ENCODE peak calls at places on chromosomes 1 and 21, in four cellular contexts. B is cardiac muscle cell, A is A549, Q is ovary. K is an unnamed sample.

GRCh38 chr1:54861070-54861761 is 25.8 kb downstream of the DHCR24 start:
- DNase-seq in A (no peak), Q (no peak), B (peak), K (no peak)

GRCh38 chr21:22319435-22319834 is 1321.2 kb downstream of the NCAM2 start:
- DNase-seq in Q (no peak), A (no peak), B (no peak), K (no peak)

GRCh38 chr1:29645586-29645985 is 409.3 kb downstream of the PTPRU start:
- DNase-seq in B (no peak), Q (no peak), A (no peak), K (no peak)

GRCh38 chr1:118097622-118098348 is 87.2 kb downstream of the SPAG17 start:
- DNase-seq in Q (no peak), A (no peak), B (no peak), K (no peak)

GRCh38 chr1:150555198-150555970 is 6.2 kb downstream of the ADAMTSL4 start:
- DNase-seq in B (no peak), A (no peak), Q (no peak), K (no peak)

GRCh38 chr1:106907795-106908194 is 148.7 kb upstream of the PRMT6 start:
- DNase-seq in A (no peak), B (no peak), Q (no peak), K (no peak)

GRCh38 chr1:165075725-165076370 is 280.7 kb downstream of the LMX1A start:
- DNase-seq in Q (no peak), B (peak), A (peak), K (no peak)

GRCh38 chr1:25572708-25573590 is 29.5 kb downstream of the LDLRAP1 start:
- DNase-seq in A (peak), B (peak), Q (no peak), K (no peak)

GRCh38 chr1:230157409-230158390 is 90.7 kb downstream of the GALNT2 start:
- DNase-seq in Q (no peak), B (no peak), A (no peak), K (no peak)

DNA sequence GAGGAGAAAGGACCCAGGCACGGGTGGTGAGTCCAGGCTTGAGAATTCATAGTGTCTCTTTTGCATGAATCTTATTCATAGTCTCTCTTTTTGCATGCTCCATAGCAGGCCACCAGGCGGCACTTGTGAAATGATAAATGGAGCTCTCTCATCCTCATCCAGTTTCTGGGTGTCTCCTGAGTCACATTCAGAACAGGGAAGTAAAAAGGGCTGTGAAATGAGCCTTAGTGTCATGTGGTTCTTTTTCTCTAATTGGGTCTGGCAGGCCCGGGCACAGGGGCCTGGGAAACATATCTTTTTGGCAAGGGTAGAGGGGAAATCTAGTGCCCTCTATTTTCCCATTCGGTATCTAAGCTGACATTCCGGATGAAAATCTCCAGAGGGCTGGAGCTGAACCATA is 19.1 kb upstream of the NCF2 start:
- DNase-seq in Q (peak), A (peak), B (peak), K (no peak)
- H3K27ac ChIP-seq in Q (peak), A (peak), B (no peak), K (peak)

DNA sequence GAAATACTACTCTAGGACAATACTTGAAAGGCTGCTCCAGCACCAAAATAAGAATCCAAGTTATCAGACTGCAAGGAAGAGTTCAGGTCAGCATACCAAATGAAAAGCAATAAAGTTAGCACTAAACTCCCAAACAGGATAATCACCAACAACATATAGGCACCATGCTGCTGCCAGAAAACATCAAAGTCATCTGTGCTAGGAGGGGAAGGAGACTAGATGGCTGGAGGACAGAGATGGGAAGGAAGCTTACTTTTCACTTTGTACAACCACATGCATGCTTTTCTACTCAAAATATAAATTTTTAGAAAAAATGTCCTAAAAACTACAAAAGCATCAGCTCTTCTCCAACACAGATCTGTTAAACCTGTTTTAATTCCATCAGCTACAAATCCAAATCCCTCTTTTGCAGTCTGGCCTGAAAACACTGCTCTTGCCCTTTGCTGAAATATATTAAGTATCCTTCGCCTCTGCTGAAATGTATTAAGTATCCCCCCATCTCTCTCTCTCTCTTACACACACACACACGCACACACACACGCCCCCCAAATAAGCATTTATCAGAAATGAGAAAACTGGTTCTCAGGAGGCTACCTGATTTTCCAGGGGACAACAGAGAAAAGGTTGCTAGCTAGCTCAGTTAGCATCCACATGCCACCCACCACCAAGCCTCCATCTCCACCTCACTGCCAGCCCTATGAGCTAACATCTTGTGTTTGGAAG is 1.5 kb downstream of the GATAD2B start:
- DNase-seq in B (no peak), A (no peak), Q (no peak), K (no peak)
- H3K27ac ChIP-seq in B (peak), A (peak), Q (no peak), K (peak)

GRCh38 chr1:113178522-113178921 is 105.5 kb downstream of the LRIG2 start:
- DNase-seq in B (peak), A (no peak), Q (no peak), K (no peak)

DNA sequence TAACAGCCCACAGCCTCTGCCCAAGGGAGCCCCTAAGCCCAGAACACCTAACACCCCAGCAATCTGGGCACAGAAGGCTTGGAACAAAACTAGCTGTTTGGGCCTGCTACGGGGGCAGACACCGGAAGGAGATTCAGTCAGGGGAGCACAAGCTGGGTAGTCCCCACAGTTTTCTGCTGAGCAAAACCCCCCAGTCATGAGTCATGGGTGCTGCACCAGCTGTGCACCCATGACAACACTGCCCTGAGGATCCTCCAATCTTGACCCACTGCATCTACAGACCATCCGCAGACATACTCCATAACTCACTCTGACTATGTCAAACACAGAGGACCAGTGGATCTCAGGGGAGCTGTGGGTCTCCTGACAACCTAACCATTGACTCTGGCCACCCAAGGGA is 105.1 kb downstream of the LRIG2 start:
- DNase-seq in Q (no peak), B (no peak), A (no peak), K (no peak)
- H3K27ac ChIP-seq in Q (no peak), B (no peak), A (no peak), K (no peak)

GRCh38 chr1:248808876-248809275 is 16.8 kb downstream of the SH3BP5L start:
- DNase-seq in Q (no peak), A (no peak), B (no peak), K (no peak)

GRCh38 chr1:248811514-248812490 is 13.9 kb downstream of the SH3BP5L start:
- DNase-seq in B (no peak), A (no peak), Q (no peak), K (no peak)

GRCh38 chr1:248812736-248813425 is 12.8 kb downstream of the SH3BP5L start:
- DNase-seq in A (no peak), B (no peak), Q (no peak), K (no peak)

GRCh38 chr1:248810000-248810726 is 15.6 kb downstream of the SH3BP5L start:
- DNase-seq in B (no peak), Q (no peak), A (no peak), K (no peak)

DNA sequence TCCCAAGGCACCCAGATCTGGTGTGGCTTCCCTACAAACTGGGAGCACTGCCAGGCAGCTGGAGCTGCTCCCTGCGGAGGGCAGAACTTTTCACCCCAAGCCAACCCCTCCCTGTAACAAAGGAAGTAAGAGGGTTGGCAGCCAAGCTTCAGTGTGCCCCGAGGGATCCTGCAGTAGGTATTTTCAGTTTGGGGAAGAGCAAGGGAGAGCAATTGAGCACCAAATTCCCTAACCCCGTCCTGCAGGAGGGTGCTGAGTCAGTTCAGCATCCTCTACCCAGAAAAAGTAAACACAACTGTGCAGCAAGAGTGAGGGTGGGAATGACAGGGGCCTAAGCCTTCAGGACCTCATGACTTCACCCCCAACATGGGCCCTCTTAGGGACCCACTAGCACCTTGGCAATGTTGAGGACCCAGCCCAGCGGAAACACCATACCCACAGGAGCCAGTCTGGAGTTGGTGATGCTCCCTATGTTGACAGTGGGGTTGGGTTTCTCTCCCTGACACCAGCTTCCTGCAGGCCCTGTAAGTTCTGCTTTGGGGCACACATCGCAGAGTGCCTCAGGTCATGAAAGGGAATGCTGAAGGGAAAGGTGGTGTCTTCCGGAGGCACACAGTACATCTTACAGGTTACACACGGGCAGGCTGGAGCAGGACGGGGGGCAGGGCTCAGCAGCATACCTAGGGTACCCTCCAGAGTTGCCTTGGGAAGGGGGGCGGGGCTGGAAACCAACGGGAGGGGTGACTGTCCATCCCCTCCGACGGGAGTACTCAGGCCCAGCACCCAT is 14.8 kb downstream of the SH3BP5L start:
- DNase-seq in A (no peak), B (peak), Q (no peak), K (peak)
- H3K27ac ChIP-seq in A (peak), B (no peak), Q (no peak), K (no peak)

DNA sequence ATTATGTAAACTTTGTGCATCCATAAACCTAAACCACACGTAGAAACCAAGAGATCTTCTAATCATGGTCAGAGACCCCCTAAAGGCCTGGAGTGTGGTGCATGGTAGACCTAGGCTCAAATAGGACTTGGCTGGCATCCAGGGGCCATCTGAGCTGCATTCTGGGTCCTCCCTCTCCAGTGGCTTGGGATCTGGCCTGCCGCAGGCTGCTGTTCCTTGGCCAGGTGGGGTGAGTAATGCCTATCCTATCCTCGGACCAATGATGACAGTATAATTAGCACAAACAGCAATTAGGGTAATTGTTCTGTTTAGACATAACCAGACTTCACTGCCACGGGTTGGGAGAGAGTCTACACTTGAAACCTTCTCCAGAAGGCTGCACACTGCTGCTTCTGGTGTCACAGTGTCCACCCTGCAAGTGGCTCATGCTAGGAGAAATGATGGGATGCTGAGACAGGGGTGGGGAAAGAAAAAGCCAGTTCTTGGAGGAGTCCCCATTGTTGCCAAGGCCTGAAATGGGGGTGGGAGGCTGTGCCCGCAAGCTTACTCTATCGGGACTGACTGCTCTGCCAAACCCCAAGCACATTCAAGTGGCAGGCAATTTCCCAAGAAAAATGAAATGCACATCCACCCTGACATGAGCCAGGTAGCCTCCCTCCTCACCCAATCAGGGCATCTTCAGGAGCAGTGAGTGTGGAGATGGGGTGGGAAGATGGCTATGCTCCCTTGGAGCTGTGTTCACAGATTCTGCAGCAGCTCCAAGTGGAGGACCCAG is 12.5 kb upstream of the PKP1 start:
- DNase-seq in Q (no peak), A (no peak), B (no peak), K (no peak)
- H3K27ac ChIP-seq in Q (no peak), A (peak), B (no peak), K (no peak)

GRCh38 chr1:185644531-185644930 is 89.7 kb upstream of the HMCN1 start:
- DNase-seq in B (no peak), Q (no peak), A (no peak), K (peak)
- H3K27ac ChIP-seq in B (no peak), Q (no peak), A (peak), K (peak)

DNA sequence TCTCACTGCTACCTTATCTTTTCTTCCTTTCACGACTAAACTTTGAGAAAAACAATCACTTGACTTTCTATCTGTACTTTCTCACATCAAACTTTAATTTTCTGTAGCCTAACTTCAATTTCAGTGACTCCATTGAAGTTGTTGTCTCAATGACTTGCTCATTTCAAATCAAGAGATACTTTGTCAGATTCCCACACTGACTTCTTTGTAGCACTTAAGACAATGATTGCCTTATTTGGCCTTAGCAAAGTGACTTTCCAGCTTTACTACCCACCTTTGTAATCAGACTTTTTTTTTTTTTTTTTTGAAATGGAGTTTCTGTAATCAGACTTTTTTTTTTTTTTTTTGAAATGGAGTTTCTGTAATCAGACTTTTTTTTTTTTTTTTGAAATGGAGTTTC is 37.0 kb downstream of the AGO4 start:
- DNase-seq in Q (no peak), B (no peak), A (no peak), K (no peak)
- H3K27ac ChIP-seq in Q (no peak), B (no peak), A (no peak), K (no peak)

K was measured in epithelial cell of prostate.